ENCODE peak calls at places on chromosomes 2 and 18, in six cellular contexts. One of them, this sample, is unnamed.

GRCh38 chr2:37026050-37026449 is 58.1 kb downstream of the HEATR5B start:
- DNase-seq in WTC11: peak
- DNase-seq in HepG2: peak
- DNase-seq in H1: no peak
- DNase-seq in GM12878: no peak
- DNase-seq in K562: no peak
- DNase-seq in this sample: peak

GRCh38 chr2:7377861-7378569 is 460.8 kb downstream of the RNF144A start:
- DNase-seq in GM12878: no peak
- DNase-seq in WTC11: peak
- DNase-seq in K562: no peak
- DNase-seq in HepG2: no peak
- DNase-seq in H1: no peak
- DNase-seq in this sample: peak

GRCh38 chr18:46591821-46592391 is 65.1 kb downstream of the LOXHD1 start:
- DNase-seq in HepG2: peak
- DNase-seq in WTC11: no peak
- DNase-seq in GM12878: no peak
- DNase-seq in H1: no peak
- DNase-seq in K562: no peak
- DNase-seq in this sample: no peak

GRCh38 chr2:54504866-54505265 is 48.7 kb downstream of the SPTBN1 start:
- DNase-seq in H1: no peak
- DNase-seq in WTC11: no peak
- DNase-seq in HepG2: no peak
- DNase-seq in K562: no peak
- DNase-seq in GM12878: no peak
- DNase-seq in this sample: no peak

GRCh38 chr2:170761572-170761971 is 8.6 kb upstream of the ERICH2 start:
- DNase-seq in HepG2: no peak
- DNase-seq in H1: no peak
- DNase-seq in GM12878: no peak
- DNase-seq in K562: no peak
- DNase-seq in WTC11: no peak
- DNase-seq in this sample: no peak

GRCh38 chr2:162257416-162257815 is 14.2 kb upstream of the FAP start:
- DNase-seq in H1: no peak
- DNase-seq in WTC11: no peak
- DNase-seq in GM12878: no peak
- DNase-seq in HepG2: no peak
- DNase-seq in K562: no peak
- DNase-seq in this sample: no peak

GRCh38 chr2:70957838-70958237 is 20.6 kb upstream of the ANKRD53 start:
- DNase-seq in GM12878: no peak
- DNase-seq in WTC11: no peak
- DNase-seq in K562: no peak
- DNase-seq in H1: peak
- DNase-seq in HepG2: no peak
- DNase-seq in this sample: no peak

GRCh38 chr18:398866-399637 is 101.4 kb downstream of the COLEC12 start:
- DNase-seq in H1: no peak
- DNase-seq in GM12878: no peak
- DNase-seq in K562: no peak
- DNase-seq in WTC11: no peak
- DNase-seq in HepG2: no peak
- DNase-seq in this sample: no peak

GRCh38 chr2:8578335-8579244 is 103.3 kb upstream of the ID2 start:
- DNase-seq in K562: no peak
- DNase-seq in GM12878: no peak
- DNase-seq in H1: no peak
- DNase-seq in HepG2: no peak
- DNase-seq in WTC11: no peak
- DNase-seq in this sample: no peak

GRCh38 chr2:224579411-224579810 is 5.8 kb downstream of the CUL3 start:
- DNase-seq in HepG2: no peak
- DNase-seq in K562: no peak
- DNase-seq in GM12878: no peak
- DNase-seq in H1: no peak
- DNase-seq in WTC11: no peak
- DNase-seq in this sample: no peak

GRCh38 chr2:237590272-237591020 is at the start of gene RAB17:
- DNase-seq in H1: no peak
- DNase-seq in WTC11: peak
- DNase-seq in HepG2: peak
- DNase-seq in GM12878: no peak
- DNase-seq in K562: no peak
- DNase-seq in this sample: peak

GRCh38 chr2:150376627-150377335 is 110.7 kb downstream of the RND3 start:
- DNase-seq in WTC11: peak
- DNase-seq in HepG2: peak
- DNase-seq in GM12878: no peak
- DNase-seq in H1: no peak
- DNase-seq in K562: no peak
- DNase-seq in this sample: peak

GRCh38 chr2:116988303-116988702 is 826.2 kb upstream of the DDX18 start:
- DNase-seq in GM12878: no peak
- DNase-seq in H1: no peak
- DNase-seq in HepG2: no peak
- DNase-seq in WTC11: no peak
- DNase-seq in K562: no peak
- DNase-seq in this sample: no peak

GRCh38 chr2:41879367-41879871 is 168.4 kb upstream of the PKDCC start:
- DNase-seq in WTC11: no peak
- DNase-seq in HepG2: peak
- DNase-seq in K562: no peak
- DNase-seq in GM12878: no peak
- DNase-seq in H1: no peak
- DNase-seq in this sample: no peak

GRCh38 chr2:28414583-28414982 is 21.9 kb downstream of the FOSL2 start:
- DNase-seq in K562: no peak
- DNase-seq in GM12878: no peak
- DNase-seq in WTC11: no peak
- DNase-seq in HepG2: no peak
- DNase-seq in H1: no peak
- DNase-seq in this sample: no peak

GRCh38 chr2:133780099-133780996 is 212.1 kb upstream of the NCKAP5 start:
- DNase-seq in GM12878: peak
- DNase-seq in H1: peak
- DNase-seq in K562: peak
- DNase-seq in WTC11: peak
- DNase-seq in HepG2: peak
- DNase-seq in this sample: peak

GRCh38 chr2:73075477-73076373 is 4.2 kb upstream of the SFXN5 start:
- DNase-seq in GM12878: no peak
- DNase-seq in H1: no peak
- DNase-seq in WTC11: no peak
- DNase-seq in HepG2: no peak
- DNase-seq in K562: no peak
- DNase-seq in this sample: no peak

GRCh38 chr18:3675446-3675845 is 225.5 kb downstream of the TGIF1 start:
- DNase-seq in K562: no peak
- DNase-seq in H1: no peak
- DNase-seq in GM12878: no peak
- DNase-seq in WTC11: no peak
- DNase-seq in HepG2: peak
- DNase-seq in this sample: no peak

GRCh38 chr2:186879312-186879711 is 30.3 kb upstream of the ZSWIM2 start:
- DNase-seq in HepG2: no peak
- DNase-seq in GM12878: no peak
- DNase-seq in H1: no peak
- DNase-seq in K562: no peak
- DNase-seq in WTC11: no peak
- DNase-seq in this sample: no peak

GRCh38 chr2:60710707-60711106 is 45.4 kb upstream of the PAPOLG start:
- DNase-seq in GM12878: no peak
- DNase-seq in WTC11: no peak
- DNase-seq in H1: no peak
- DNase-seq in K562: no peak
- DNase-seq in HepG2: no peak
- DNase-seq in this sample: no peak

GRCh38 chr2:33292063-33292462 is 184.4 kb upstream of the RASGRP3 start:
- DNase-seq in WTC11: no peak
- DNase-seq in K562: no peak
- DNase-seq in HepG2: no peak
- DNase-seq in GM12878: no peak
- DNase-seq in H1: no peak
- DNase-seq in this sample: no peak

GRCh38 chr2:232354069-232354468 is 24.5 kb upstream of the ALPP start:
- DNase-seq in H1: no peak
- DNase-seq in HepG2: no peak
- DNase-seq in WTC11: peak
- DNase-seq in GM12878: no peak
- DNase-seq in K562: no peak
- DNase-seq in this sample: no peak

GRCh38 chr2:62895632-62896009 is 155.0 kb upstream of the OTX1 start:
- DNase-seq in GM12878: no peak
- DNase-seq in HepG2: no peak
- DNase-seq in K562: no peak
- DNase-seq in H1: no peak
- DNase-seq in WTC11: no peak
- DNase-seq in this sample: no peak

GRCh38 chr2:201630577-201630976 is 12.7 kb downstream of the TMEM237 start:
- DNase-seq in WTC11: no peak
- DNase-seq in GM12878: no peak
- DNase-seq in HepG2: no peak
- DNase-seq in H1: no peak
- DNase-seq in K562: no peak
- DNase-seq in this sample: no peak

GRCh38 chr2:25402477-25402876 is 60.8 kb upstream of the DNMT3A start:
- DNase-seq in K562: no peak
- DNase-seq in HepG2: no peak
- DNase-seq in H1: no peak
- DNase-seq in WTC11: no peak
- DNase-seq in GM12878: no peak
- DNase-seq in this sample: no peak

GRCh38 chr2:3447789-3448317 is 68.4 kb downstream of the TRAPPC12 start:
- DNase-seq in WTC11: no peak
- DNase-seq in K562: no peak
- DNase-seq in GM12878: no peak
- DNase-seq in HepG2: no peak
- DNase-seq in H1: peak
- DNase-seq in this sample: no peak

GRCh38 chr2:149544692-149545091 is 42.9 kb downstream of the MMADHC start:
- DNase-seq in GM12878: no peak
- DNase-seq in H1: no peak
- DNase-seq in WTC11: no peak
- DNase-seq in HepG2: no peak
- DNase-seq in K562: no peak
- DNase-seq in this sample: no peak

DNA sequence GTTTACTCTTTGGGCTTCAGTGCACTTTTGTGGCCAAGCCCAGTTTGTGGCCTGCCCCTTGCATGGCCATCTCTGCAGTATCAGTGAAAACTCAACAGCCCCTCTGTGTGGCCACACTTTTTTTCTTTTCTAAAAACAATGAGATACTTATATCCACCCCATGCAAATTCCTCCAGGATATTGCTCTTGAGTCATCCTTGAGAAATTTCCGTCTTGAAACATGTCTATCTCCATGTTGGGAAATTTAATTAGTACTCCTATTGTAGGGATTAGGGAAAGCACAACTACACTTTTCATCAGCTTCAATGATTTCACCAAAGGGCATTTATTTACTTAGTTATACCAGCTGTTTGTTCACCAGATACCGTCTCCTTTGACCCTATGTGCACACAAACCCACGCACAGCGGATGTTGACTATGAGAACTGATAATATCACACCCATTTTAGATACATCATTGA is 993.1 kb downstream of the TSN start:
- DNase-seq in WTC11: peak
- DNase-seq in H1: no peak
- DNase-seq in GM12878: no peak
- DNase-seq in K562: no peak
- DNase-seq in HepG2: peak
- DNase-seq in this sample: peak
- TF ChIP-seq CREB1 in WTC11: no peak
- TF ChIP-seq CREB1 in H1: no peak
- TF ChIP-seq CREB1 in GM12878: no peak
- TF ChIP-seq CREB1 in K562: no peak
- TF ChIP-seq CREB1 in HepG2: no peak
- TF ChIP-seq CREB1 in this sample: no peak

DNA sequence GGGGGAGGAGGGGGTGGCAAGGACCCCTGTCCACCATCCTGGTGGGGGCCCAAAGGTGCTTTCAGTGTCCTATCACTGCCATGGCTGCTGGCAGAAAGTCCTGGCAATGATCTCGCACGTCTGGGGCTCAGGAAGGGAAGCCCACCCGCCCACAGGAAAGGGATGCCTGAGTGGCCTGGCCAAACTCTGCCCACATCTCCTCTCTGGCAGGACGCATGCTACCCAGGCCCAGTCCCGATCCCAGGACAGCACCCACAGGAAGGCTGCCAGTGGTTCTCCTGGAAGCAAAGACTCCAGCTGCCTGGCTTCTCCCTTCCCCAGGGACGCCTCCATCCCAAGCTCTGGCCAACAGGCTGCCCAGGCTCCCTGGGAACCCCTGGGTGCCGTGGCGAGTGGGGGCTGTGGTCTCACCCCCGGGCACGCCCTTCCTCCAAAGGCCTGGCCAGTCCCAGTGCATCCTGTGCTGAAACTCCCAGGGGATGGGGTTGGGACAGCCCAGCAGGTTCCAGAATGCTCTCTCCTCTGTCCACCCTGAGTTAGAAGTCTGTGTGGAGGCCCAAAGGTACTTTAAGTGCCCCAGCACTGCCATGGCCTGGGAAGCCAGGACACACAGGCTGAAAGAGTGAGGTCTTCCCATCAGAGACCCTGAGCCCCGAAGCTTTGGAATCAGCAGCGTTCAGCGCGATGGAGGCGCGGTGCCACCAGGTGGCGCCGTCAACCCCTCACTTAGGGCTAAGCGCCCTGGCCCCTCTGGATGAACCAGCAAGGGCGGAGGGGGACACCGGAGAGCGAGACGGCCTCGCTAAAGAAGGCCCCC is 29.8 kb upstream of the TAF1B start:
- DNase-seq in GM12878: no peak
- DNase-seq in WTC11: peak
- DNase-seq in K562: peak
- DNase-seq in H1: peak
- DNase-seq in HepG2: peak
- DNase-seq in this sample: peak
- TF ChIP-seq CREB1 in GM12878: no peak
- TF ChIP-seq CREB1 in WTC11: no peak
- TF ChIP-seq CREB1 in K562: no peak
- TF ChIP-seq CREB1 in H1: peak
- TF ChIP-seq CREB1 in HepG2: no peak
- TF ChIP-seq CREB1 in this sample: no peak

DNA sequence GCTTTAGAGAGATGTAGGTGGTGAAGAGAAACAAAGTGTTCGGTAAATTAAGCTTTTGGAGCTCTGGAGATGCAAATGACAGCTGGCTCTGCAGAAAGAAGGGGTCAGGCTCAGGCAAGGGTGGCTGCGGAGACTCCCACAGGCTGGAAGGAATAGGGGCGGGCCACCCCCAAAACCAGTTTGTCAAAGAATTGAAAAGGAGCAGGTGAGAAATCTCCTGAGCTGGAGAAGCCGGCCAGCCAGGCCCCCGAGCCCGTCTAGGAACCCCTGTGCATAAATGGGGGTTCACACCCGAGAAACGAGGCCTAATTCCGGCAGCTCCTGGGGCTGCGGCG is 528 bp downstream of the TXNL1 start:
- DNase-seq in WTC11: peak
- DNase-seq in H1: no peak
- DNase-seq in HepG2: no peak
- DNase-seq in K562: no peak
- DNase-seq in GM12878: no peak
- DNase-seq in this sample: peak
- TF ChIP-seq CREB1 in WTC11: no peak
- TF ChIP-seq CREB1 in H1: no peak
- TF ChIP-seq CREB1 in HepG2: no peak
- TF ChIP-seq CREB1 in K562: no peak
- TF ChIP-seq CREB1 in GM12878: no peak
- TF ChIP-seq CREB1 in this sample: no peak

GRCh38 chr18:80228051-80228848 is 19.1 kb downstream of the PARD6G start:
- DNase-seq in GM12878: no peak
- DNase-seq in WTC11: peak
- DNase-seq in HepG2: no peak
- DNase-seq in K562: peak
- DNase-seq in H1: peak
- DNase-seq in this sample: no peak
- TF ChIP-seq CREB1 in GM12878: no peak
- TF ChIP-seq CREB1 in WTC11: no peak
- TF ChIP-seq CREB1 in HepG2: no peak
- TF ChIP-seq CREB1 in K562: no peak
- TF ChIP-seq CREB1 in H1: no peak
- TF ChIP-seq CREB1 in this sample: no peak

This sample was measured in GM23338.